ENCODE peak calls at places on chromosome 5, in seven cellular contexts. N is Peyer's patch; P is bronchial epithelial cell; K is CD8-positive, alpha-beta T cell; S is adrenal gland; C is stimulated activated CD8-positive, alpha-beta memory T cell treated with anti-CD3 and anti-CD28 coated beads, Interleukin-2, amount 100 ng/mL, for 1 hour; I is left cardiac atrium. Q is an unnamed sample.

GRCh38 chr5:96852769-96853168 is 23.5 kb upstream of the ERAP2 start:
- DNase-seq in N (no peak), P (no peak), K (no peak), S (no peak), C (no peak), I (no peak), Q (no peak)

GRCh38 chr5:169044982-169045381 is 256.0 kb downstream of the SLIT3 start:
- DNase-seq in N (no peak), P (no peak), K (no peak), S (no peak), C (no peak), I (no peak), Q (no peak)

GRCh38 chr5:94830520-94830919 is 212.1 kb downstream of the SLF1 start:
- DNase-seq in N (no peak), P (peak; percentile 33), K (no peak), S (no peak), C (no peak), I (no peak), Q (peak; percentile 8)

GRCh38 chr5:3811116-3811515 is 215.5 kb downstream of the IRX1 start:
- DNase-seq in N (no peak), P (peak; percentile 78), K (no peak), S (no peak), C (no peak), I (no peak), Q (no peak)

GRCh38 chr5:113447651-113448050 is 12.9 kb upstream of the TSSK1B start:
- DNase-seq in N (no peak), P (no peak), K (no peak), S (no peak), C (no peak), I (no peak), Q (peak; percentile 31)

GRCh38 chr5:143791848-143792701 is 19.9 kb upstream of the HMHB1 start:
- DNase-seq in N (no peak), P (no peak), K (no peak), S (no peak), C (no peak), I (no peak), Q (no peak)

GRCh38 chr5:5270958-5271605 is 131.0 kb downstream of the ADAMTS16 start:
- DNase-seq in N (peak; percentile 80), P (peak; percentile 90), K (no peak), S (peak; percentile 84), C (no peak), I (peak; percentile 81), Q (peak; percentile 90)

GRCh38 chr5:173663810-173664526 is 47.5 kb upstream of the BOD1 start:
- DNase-seq in N (no peak), P (no peak), K (no peak), S (peak; percentile 75), C (no peak), I (peak; percentile 45), Q (no peak)

GRCh38 chr5:76473676-76474075 is 70.6 kb downstream of the IQGAP2 start:
- DNase-seq in N (peak; percentile 70), P (no peak), K (peak; percentile 86), S (no peak), C (peak; percentile 40), I (no peak), Q (no peak)

GRCh38 chr5:154487541-154487940 is 9.5 kb upstream of the HAND1 start:
- DNase-seq in N (no peak), P (no peak), K (no peak), S (no peak), C (no peak), I (no peak), Q (no peak)

GRCh38 chr5:35129921-35130485 is 82.3 kb upstream of the AGXT2 start:
- DNase-seq in N (peak; percentile 66), P (peak; percentile 22), K (peak; percentile 45), S (no peak), C (no peak), I (no peak), Q (no peak)

GRCh38 chr5:153562189-153562588 is 71.7 kb downstream of the GRIA1 start:
- DNase-seq in N (no peak), P (peak; percentile 95), K (no peak), S (no peak), C (no peak), I (no peak), Q (no peak)

GRCh38 chr5:150489358-150490295 is 18.3 kb upstream of the NDST1 start:
- DNase-seq in N (peak; percentile 79), P (no peak), K (no peak), S (no peak), C (no peak), I (no peak), Q (peak; percentile 35)

GRCh38 chr5:39760385-39761198 is 335.8 kb upstream of the DAB2 start:
- DNase-seq in N (no peak), P (peak; percentile 66), K (no peak), S (no peak), C (no peak), I (peak; percentile 26), Q (peak; percentile 97)

GRCh38 chr5:94314507-94315170 is 303.8 kb downstream of the KIAA0825 start:
- DNase-seq in N (no peak), P (no peak), K (no peak), S (no peak), C (no peak), I (no peak), Q (no peak)

GRCh38 chr5:126967808-126968466 is 62.4 kb downstream of the MARCHF3 start:
- DNase-seq in N (no peak), P (no peak), K (no peak), S (no peak), C (no peak), I (no peak), Q (no peak)

GRCh38 chr5:103424008-103424407 is 138.6 kb downstream of the NUDT12 start:
- DNase-seq in N (no peak), P (no peak), K (no peak), S (no peak), C (no peak), I (no peak), Q (peak; percentile 15)

GRCh38 chr5:129905467-129906176 is 1.4 kb downstream of the CHSY3 start:
- DNase-seq in N (no peak), P (no peak), K (no peak), S (no peak), C (no peak), I (peak; percentile 22), Q (peak; percentile 34)

GRCh38 chr5:14914603-14915277 is 43.2 kb upstream of the ANKH start:
- DNase-seq in N (no peak), P (peak; percentile 78), K (no peak), S (no peak), C (no peak), I (no peak), Q (no peak)

GRCh38 chr5:132677191-132677590 is 3.4 kb downstream of the IL4 start:
- DNase-seq in N (peak; percentile 71), P (peak; percentile 84), K (no peak), S (peak; percentile 88), C (no peak), I (no peak), Q (peak; percentile 33)

GRCh38 chr5:172786736-172787462 is 15.9 kb upstream of the DUSP1 start:
- DNase-seq in N (peak; percentile 45), P (no peak), K (no peak), S (peak; percentile 39), C (no peak), I (no peak), Q (no peak)

GRCh38 chr5:107466233-107466769 is 204.4 kb downstream of the EFNA5 start:
- DNase-seq in N (no peak), P (peak; percentile 98), K (no peak), S (no peak), C (no peak), I (peak; percentile 34), Q (peak; percentile 19)

GRCh38 chr5:1648806-1649205 is 125.0 kb upstream of the LPCAT1 start:
- DNase-seq in N (no peak), P (no peak), K (no peak), S (no peak), C (no peak), I (no peak), Q (peak; percentile 10)

GRCh38 chr5:120082316-120083068 is 381.6 kb upstream of the PRR16 start:
- DNase-seq in N (no peak), P (no peak), K (no peak), S (no peak), C (no peak), I (no peak), Q (no peak)

GRCh38 chr5:53792338-53792737 is 231.9 kb downstream of the NDUFS4 start:
- DNase-seq in N (no peak), P (no peak), K (no peak), S (no peak), C (no peak), I (no peak), Q (no peak)

GRCh38 chr5:3526551-3527185 is 69.0 kb upstream of the IRX1 start:
- DNase-seq in N (no peak), P (no peak), K (no peak), S (no peak), C (no peak), I (no peak), Q (no peak)

GRCh38 chr5:17012289-17012688 is 76.2 kb upstream of the MYO10 start:
- DNase-seq in N (no peak), P (peak; percentile 90), K (no peak), S (no peak), C (no peak), I (no peak), Q (no peak)

GRCh38 chr5:9361835-9362234 is 184.0 kb downstream of the SEMA5A start:
- DNase-seq in N (peak; percentile 84), P (peak; percentile 80), K (no peak), S (peak; percentile 79), C (no peak), I (peak; percentile 36), Q (peak; percentile 86)

Q was measured in cardiac muscle cell.